ENCODE peak calls at places on chromosome 2, in five cellular contexts. E is heart right ventricle, Y is thoracic aorta, P is body of pancreas, H is thyroid gland. O is an unnamed sample.

GRCh38 chr2:241636182-241636982 is 576 bp downstream of the THAP4 start:
- DNase-seq in E (peak), H (peak), P (peak), Y (no peak), O (peak)

GRCh38 chr2:21543630-21544029 is 419.9 kb downstream of the TDRD15 start:
- DNase-seq in P (no peak), Y (no peak), E (no peak), H (no peak), O (no peak)

GRCh38 chr2:104769096-104769495 is 84.8 kb upstream of the POU3F3 start:
- DNase-seq in E (no peak), H (no peak), Y (no peak), P (no peak), O (no peak)

GRCh38 chr2:215880970-215881369 is 132.4 kb downstream of the MREG start:
- DNase-seq in H (no peak), Y (no peak), P (no peak), E (no peak), O (no peak)

GRCh38 chr2:99336780-99337163 is 417 bp upstream of the EIF5B start:
- DNase-seq in P (no peak), E (no peak), H (no peak), Y (no peak), O (peak)

GRCh38 chr2:145598434-145598833 is 1078.5 kb upstream of the ZEB2 start:
- DNase-seq in Y (no peak), P (no peak), H (no peak), E (no peak), O (no peak)

GRCh38 chr2:195536863-195537262 is 120.2 kb upstream of the SLC39A10 start:
- DNase-seq in H (no peak), E (no peak), P (no peak), Y (no peak), O (no peak)

GRCh38 chr2:10273215-10274175 is 29.2 kb upstream of the HPCAL1 start:
- DNase-seq in Y (no peak), P (no peak), H (no peak), E (no peak), O (no peak)

GRCh38 chr2:43228341-43228751 is 1.9 kb upstream of the ZFP36L2 start:
- DNase-seq in E (no peak), H (no peak), Y (no peak), P (no peak), O (peak)

GRCh38 chr2:88602022-88602421 is 25.2 kb downstream of the EIF2AK3 start:
- DNase-seq in E (no peak), P (no peak), Y (no peak), H (no peak), O (no peak)

GRCh38 chr2:79139423-79139822 is 19.1 kb downstream of the REG1A start:
- DNase-seq in Y (no peak), E (no peak), H (no peak), P (no peak), O (peak)

GRCh38 chr2:162038676-162039075 is 35.3 kb downstream of the DPP4 start:
- DNase-seq in E (no peak), Y (no peak), H (no peak), P (no peak), O (no peak)

GRCh38 chr2:6069354-6069753 is 377.2 kb downstream of the SOX11 start:
- DNase-seq in P (no peak), H (no peak), E (no peak), Y (no peak), O (no peak)

GRCh38 chr2:26687785-26688184 is 4.7 kb upstream of the KCNK3 start:
- DNase-seq in Y (no peak), E (no peak), P (peak), H (no peak), O (no peak)

GRCh38 chr2:19899853-19900525 is 1.8 kb downstream of the TTC32 start:
- DNase-seq in H (no peak), P (no peak), Y (no peak), E (no peak), O (no peak)

GRCh38 chr2:100178864-100179263 is 36.5 kb upstream of the AFF3 start:
- DNase-seq in P (no peak), H (no peak), Y (no peak), E (no peak), O (no peak)

GRCh38 chr2:224819075-224819474 is 102.9 kb upstream of the CCDC195 start:
- DNase-seq in P (no peak), E (no peak), H (no peak), Y (no peak), O (no peak)

GRCh38 chr2:20018576-20019152 is 6.2 kb upstream of the MATN3 start:
- DNase-seq in E (no peak), Y (no peak), H (peak), P (no peak), O (no peak)

GRCh38 chr2:5482929-5483331 is 209.3 kb upstream of the SOX11 start:
- DNase-seq in Y (no peak), E (no peak), P (no peak), H (peak), O (no peak)

GRCh38 chr2:75403991-75404428 is 156.7 kb downstream of the EVA1A start:
- DNase-seq in Y (no peak), E (no peak), H (no peak), P (no peak), O (no peak)

GRCh38 chr2:150548527-150548926 is 61.1 kb upstream of the RND3 start:
- DNase-seq in H (no peak), Y (no peak), P (no peak), E (no peak), O (no peak)
- TF ChIP-seq CTCF in H (peak), Y (no peak), P (no peak), E (no peak), O (no peak)

GRCh38 chr2:227748079-227748478 is 2.4 kb downstream of the SCYGR8 start:
- DNase-seq in E (no peak), P (no peak), H (peak), Y (no peak), O (peak)
- TF ChIP-seq CTCF in E (no peak), P (no peak), H (peak), Y (no peak), O (no peak)

GRCh38 chr2:127701651-127702394 is 526 bp downstream of the SFT2D3 start:
- DNase-seq in P (peak), H (peak), E (peak), Y (no peak), O (peak)
- TF ChIP-seq CTCF in P (peak), H (peak), E (peak), Y (peak), O (no peak)

GRCh38 chr2:69718338-69718965 is 23.5 kb upstream of the ANXA4 start:
- DNase-seq in H (no peak), Y (no peak), E (no peak), P (no peak), O (no peak)

GRCh38 chr2:69723791-69724190 is 18.1 kb upstream of the ANXA4 start:
- DNase-seq in P (no peak), E (no peak), Y (no peak), H (no peak), O (no peak)

GRCh38 chr2:69717902-69718301 is 24.0 kb upstream of the ANXA4 start:
- DNase-seq in P (no peak), H (no peak), E (no peak), Y (no peak), O (no peak)

GRCh38 chr2:69720922-69721491 is 20.9 kb upstream of the ANXA4 start:
- DNase-seq in Y (no peak), E (no peak), P (no peak), H (no peak), O (no peak)

GRCh38 chr2:69720404-69720803 is 21.5 kb upstream of the ANXA4 start:
- DNase-seq in Y (no peak), P (no peak), H (no peak), E (no peak), O (no peak)
- TF ChIP-seq CTCF in Y (peak), P (no peak), H (peak), E (no peak), O (no peak)

GRCh38 chr2:1011018-1011405 is 60.4 kb downstream of the SNTG2 start:
- DNase-seq in P (no peak), Y (no peak), E (no peak), H (no peak), O (no peak)

GRCh38 chr2:1014802-1015201 is 64.2 kb downstream of the SNTG2 start:
- DNase-seq in Y (no peak), P (no peak), E (no peak), H (no peak), O (no peak)

GRCh38 chr2:1010373-1011017 is 59.8 kb downstream of the SNTG2 start:
- DNase-seq in E (peak), Y (no peak), P (no peak), H (peak), O (no peak)

DNA sequence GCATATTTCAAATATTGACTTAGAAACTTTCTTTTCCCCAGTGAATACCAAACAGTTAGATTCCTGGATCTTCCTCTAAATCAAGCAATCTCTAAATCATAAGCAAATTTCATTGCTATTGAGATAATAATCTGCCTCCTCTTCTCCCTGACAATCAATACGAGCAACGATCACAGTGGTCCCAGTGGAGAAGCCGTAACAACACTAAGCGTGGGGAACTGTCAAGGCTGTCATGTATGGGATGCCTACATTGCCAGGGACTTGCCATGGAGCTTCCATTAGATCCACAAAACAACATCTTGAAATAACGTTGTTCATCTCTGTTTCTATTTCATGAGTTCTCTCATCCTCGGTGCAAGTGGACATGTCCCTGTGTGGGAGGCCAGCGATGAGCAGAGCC is 61.3 kb downstream of the SNTG2 start:
- DNase-seq in H (no peak), E (no peak), P (no peak), Y (no peak), O (no peak)
- TF ChIP-seq CTCF in H (no peak), E (no peak), P (no peak), Y (no peak), O (no peak)